ENCODE peak calls at places on chromosomes 6 and 20, in eight cellular contexts. One of them, this sample, is unnamed. For H3K27me3, the result is how much of the 10 kb centered on the place peaks cover.

GRCh38 chr6:169424821-169425240 is 171.2 kb upstream of the THBS2 start:
- DNase-seq in adrenal gland: peak
- DNase-seq in left ventricle myocardium inferior: no peak
- DNase-seq in tibial artery: no peak
- DNase-seq in pancreas: no peak
- DNase-seq in upper lobe of right lung: no peak
- DNase-seq in fibroblast of lung: peak
- DNase-seq in WERI-Rb-1: no peak
- DNase-seq in this sample: no peak

GRCh38 chr20:13810446-13810845 is 25.6 kb downstream of the NDUFAF5 start:
- DNase-seq in adrenal gland: no peak
- DNase-seq in left ventricle myocardium inferior: no peak
- DNase-seq in tibial artery: no peak
- DNase-seq in pancreas: no peak
- DNase-seq in upper lobe of right lung: no peak
- DNase-seq in fibroblast of lung: no peak
- DNase-seq in WERI-Rb-1: no peak
- DNase-seq in this sample: no peak

GRCh38 chr20:49562341-49563014 is 5.5 kb downstream of the PTGIS start:
- DNase-seq in adrenal gland: peak
- DNase-seq in left ventricle myocardium inferior: peak
- DNase-seq in tibial artery: peak
- DNase-seq in pancreas: no peak
- DNase-seq in upper lobe of right lung: no peak
- DNase-seq in fibroblast of lung: peak
- DNase-seq in WERI-Rb-1: no peak
- DNase-seq in this sample: no peak

GRCh38 chr6:35496851-35497570 is at the start of gene TEAD3:
- DNase-seq in adrenal gland: no peak
- DNase-seq in left ventricle myocardium inferior: peak
- DNase-seq in tibial artery: no peak
- DNase-seq in pancreas: peak
- DNase-seq in upper lobe of right lung: peak
- DNase-seq in fibroblast of lung: peak
- DNase-seq in WERI-Rb-1: peak
- DNase-seq in this sample: peak

GRCh38 chr6:127100510-127101140 is 17.8 kb upstream of the RSPO3 start:
- DNase-seq in adrenal gland: no peak
- DNase-seq in left ventricle myocardium inferior: no peak
- DNase-seq in tibial artery: no peak
- DNase-seq in pancreas: no peak
- DNase-seq in upper lobe of right lung: no peak
- DNase-seq in fibroblast of lung: peak
- DNase-seq in WERI-Rb-1: no peak
- DNase-seq in this sample: no peak

GRCh38 chr20:44224651-44225050 is 14.1 kb upstream of the OSER1 start:
- DNase-seq in adrenal gland: no peak
- DNase-seq in left ventricle myocardium inferior: no peak
- DNase-seq in tibial artery: no peak
- DNase-seq in pancreas: no peak
- DNase-seq in upper lobe of right lung: no peak
- DNase-seq in fibroblast of lung: no peak
- DNase-seq in WERI-Rb-1: no peak
- DNase-seq in this sample: no peak

GRCh38 chr6:9523462-9523861 is 891.4 kb downstream of the TFAP2A start:
- DNase-seq in adrenal gland: no peak
- DNase-seq in left ventricle myocardium inferior: no peak
- DNase-seq in tibial artery: no peak
- DNase-seq in pancreas: no peak
- DNase-seq in upper lobe of right lung: no peak
- DNase-seq in fibroblast of lung: peak
- DNase-seq in WERI-Rb-1: peak
- DNase-seq in this sample: no peak

GRCh38 chr20:62772103-62772611 is 24.1 kb upstream of the MRGBP start:
- DNase-seq in adrenal gland: no peak
- DNase-seq in left ventricle myocardium inferior: no peak
- DNase-seq in tibial artery: no peak
- DNase-seq in pancreas: peak
- DNase-seq in upper lobe of right lung: no peak
- DNase-seq in fibroblast of lung: no peak
- DNase-seq in WERI-Rb-1: no peak
- DNase-seq in this sample: no peak

GRCh38 chr6:83113258-83113657 is 45.8 kb downstream of the DOP1A start:
- DNase-seq in adrenal gland: no peak
- DNase-seq in left ventricle myocardium inferior: no peak
- DNase-seq in tibial artery: no peak
- DNase-seq in pancreas: no peak
- DNase-seq in upper lobe of right lung: no peak
- DNase-seq in fibroblast of lung: peak
- DNase-seq in WERI-Rb-1: no peak
- DNase-seq in this sample: no peak

GRCh38 chr20:64047046-64047389 is 2.4 kb downstream of the SOX18 start:
- DNase-seq in adrenal gland: no peak
- DNase-seq in left ventricle myocardium inferior: no peak
- DNase-seq in tibial artery: no peak
- DNase-seq in pancreas: no peak
- DNase-seq in upper lobe of right lung: no peak
- DNase-seq in fibroblast of lung: no peak
- DNase-seq in WERI-Rb-1: no peak
- DNase-seq in this sample: no peak

GRCh38 chr6:2914318-2914660 is 11.2 kb upstream of the SERPINB9 start:
- DNase-seq in adrenal gland: no peak
- DNase-seq in left ventricle myocardium inferior: no peak
- DNase-seq in tibial artery: no peak
- DNase-seq in pancreas: no peak
- DNase-seq in upper lobe of right lung: peak
- DNase-seq in fibroblast of lung: no peak
- DNase-seq in WERI-Rb-1: no peak
- DNase-seq in this sample: no peak

GRCh38 chr20:38109025-38109541 is 56.0 kb downstream of the TGM2 start:
- DNase-seq in adrenal gland: peak
- DNase-seq in left ventricle myocardium inferior: peak
- DNase-seq in tibial artery: peak
- DNase-seq in pancreas: no peak
- DNase-seq in upper lobe of right lung: no peak
- DNase-seq in fibroblast of lung: peak
- DNase-seq in WERI-Rb-1: no peak
- DNase-seq in this sample: no peak

GRCh38 chr6:110233769-110234374 is 53.6 kb downstream of the CDC40 start:
- DNase-seq in adrenal gland: no peak
- DNase-seq in left ventricle myocardium inferior: no peak
- DNase-seq in tibial artery: no peak
- DNase-seq in pancreas: no peak
- DNase-seq in upper lobe of right lung: no peak
- DNase-seq in fibroblast of lung: peak
- DNase-seq in WERI-Rb-1: no peak
- DNase-seq in this sample: peak

GRCh38 chr6:15021074-15021473 is 224.8 kb upstream of the JARID2 start:
- DNase-seq in adrenal gland: no peak
- DNase-seq in left ventricle myocardium inferior: no peak
- DNase-seq in tibial artery: no peak
- DNase-seq in pancreas: no peak
- DNase-seq in upper lobe of right lung: no peak
- DNase-seq in fibroblast of lung: no peak
- DNase-seq in WERI-Rb-1: no peak
- DNase-seq in this sample: no peak
- H3K4me3 ChIP-seq in adrenal gland: no peak
- H3K4me3 ChIP-seq in left ventricle myocardium inferior: no peak
- H3K4me3 ChIP-seq in tibial artery: no peak
- H3K4me3 ChIP-seq in pancreas: no peak
- H3K4me3 ChIP-seq in upper lobe of right lung: no peak
- H3K4me3 ChIP-seq in fibroblast of lung: no peak
- H3K4me3 ChIP-seq in WERI-Rb-1: no peak
- H3K4me3 ChIP-seq in this sample: no peak

GRCh38 chr6:89243331-89243629 is 26.1 kb upstream of the GABRR1 start:
- DNase-seq in adrenal gland: no peak
- DNase-seq in left ventricle myocardium inferior: no peak
- DNase-seq in tibial artery: no peak
- DNase-seq in pancreas: no peak
- DNase-seq in upper lobe of right lung: no peak
- DNase-seq in fibroblast of lung: no peak
- DNase-seq in WERI-Rb-1: no peak
- DNase-seq in this sample: no peak

GRCh38 chr6:89242574-89243330 is 25.6 kb upstream of the GABRR1 start:
- DNase-seq in adrenal gland: no peak
- DNase-seq in left ventricle myocardium inferior: no peak
- DNase-seq in tibial artery: no peak
- DNase-seq in pancreas: no peak
- DNase-seq in upper lobe of right lung: no peak
- DNase-seq in fibroblast of lung: peak
- DNase-seq in WERI-Rb-1: peak
- DNase-seq in this sample: no peak

GRCh38 chr6:89244237-89244985 is 27.3 kb upstream of the GABRR1 start:
- DNase-seq in adrenal gland: no peak
- DNase-seq in left ventricle myocardium inferior: no peak
- DNase-seq in tibial artery: no peak
- DNase-seq in pancreas: no peak
- DNase-seq in upper lobe of right lung: no peak
- DNase-seq in fibroblast of lung: no peak
- DNase-seq in WERI-Rb-1: no peak
- DNase-seq in this sample: no peak

GRCh38 chr6:89237158-89237557 is 20.0 kb upstream of the GABRR1 start:
- DNase-seq in adrenal gland: no peak
- DNase-seq in left ventricle myocardium inferior: no peak
- DNase-seq in tibial artery: no peak
- DNase-seq in pancreas: no peak
- DNase-seq in upper lobe of right lung: no peak
- DNase-seq in fibroblast of lung: no peak
- DNase-seq in WERI-Rb-1: no peak
- DNase-seq in this sample: no peak

GRCh38 chr6:89239338-89239737 is 22.2 kb upstream of the GABRR1 start:
- DNase-seq in adrenal gland: no peak
- DNase-seq in left ventricle myocardium inferior: no peak
- DNase-seq in tibial artery: no peak
- DNase-seq in pancreas: no peak
- DNase-seq in upper lobe of right lung: no peak
- DNase-seq in fibroblast of lung: no peak
- DNase-seq in WERI-Rb-1: no peak
- DNase-seq in this sample: no peak
- TF ChIP-seq CTCF in adrenal gland: peak
- TF ChIP-seq CTCF in left ventricle myocardium inferior: peak
- TF ChIP-seq CTCF in tibial artery: no peak
- TF ChIP-seq CTCF in pancreas: no peak
- TF ChIP-seq CTCF in upper lobe of right lung: peak
- TF ChIP-seq CTCF in fibroblast of lung: peak
- TF ChIP-seq CTCF in WERI-Rb-1: peak
- TF ChIP-seq CTCF in this sample: peak

DNA sequence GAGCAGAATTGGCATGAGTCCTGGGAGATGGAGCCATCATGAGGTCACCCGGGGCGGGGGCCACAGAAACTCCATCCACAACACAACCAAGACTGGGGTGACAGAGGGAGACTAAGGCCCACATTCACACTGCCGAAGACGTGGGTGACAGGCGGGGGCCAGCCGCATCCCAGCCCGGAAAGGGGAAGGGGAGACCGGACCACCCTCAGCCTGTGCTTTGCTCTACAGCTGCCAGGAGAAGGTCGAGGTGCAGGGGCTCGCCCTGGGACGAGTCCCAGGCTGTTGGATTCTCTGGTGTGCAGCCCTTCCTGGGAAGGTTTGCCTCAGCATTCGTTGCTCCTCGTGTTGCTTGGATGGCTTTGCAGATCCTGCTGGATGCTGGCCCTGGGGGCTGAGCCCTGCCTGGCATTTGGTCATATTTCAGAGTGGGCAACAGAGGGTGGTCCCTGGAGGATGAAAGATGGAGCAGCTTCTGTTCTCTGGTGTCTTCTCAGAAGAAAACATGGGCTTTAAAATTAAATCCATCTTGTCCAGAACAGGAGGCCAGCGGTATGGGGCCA is 328.9 kb downstream of the TAF4 start:
- DNase-seq in adrenal gland: no peak
- DNase-seq in left ventricle myocardium inferior: no peak
- DNase-seq in tibial artery: no peak
- DNase-seq in pancreas: no peak
- DNase-seq in upper lobe of right lung: no peak
- DNase-seq in fibroblast of lung: no peak
- DNase-seq in WERI-Rb-1: no peak
- DNase-seq in this sample: no peak
- H3K27me3 ChIP-seq in adrenal gland: under half
- H3K27me3 ChIP-seq in left ventricle myocardium inferior: half or more
- H3K27me3 ChIP-seq in tibial artery: half or more
- H3K27me3 ChIP-seq in pancreas: under half
- H3K27me3 ChIP-seq in upper lobe of right lung: under half
- H3K27me3 ChIP-seq in fibroblast of lung: under half
- H3K27me3 ChIP-seq in WERI-Rb-1: half or more
- H3K27me3 ChIP-seq in this sample: under half

GRCh38 chr20:54116550-54117235 is 46.3 kb upstream of the BCAS1 start:
- DNase-seq in adrenal gland: no peak
- DNase-seq in left ventricle myocardium inferior: no peak
- DNase-seq in tibial artery: no peak
- DNase-seq in pancreas: no peak
- DNase-seq in upper lobe of right lung: no peak
- DNase-seq in fibroblast of lung: no peak
- DNase-seq in WERI-Rb-1: no peak
- DNase-seq in this sample: no peak

GRCh38 chr20:54119744-54120143 is 49.4 kb upstream of the BCAS1 start:
- DNase-seq in adrenal gland: no peak
- DNase-seq in left ventricle myocardium inferior: no peak
- DNase-seq in tibial artery: no peak
- DNase-seq in pancreas: no peak
- DNase-seq in upper lobe of right lung: no peak
- DNase-seq in fibroblast of lung: no peak
- DNase-seq in WERI-Rb-1: no peak
- DNase-seq in this sample: no peak

GRCh38 chr20:54115172-54115854 is 44.9 kb upstream of the BCAS1 start:
- DNase-seq in adrenal gland: no peak
- DNase-seq in left ventricle myocardium inferior: no peak
- DNase-seq in tibial artery: no peak
- DNase-seq in pancreas: no peak
- DNase-seq in upper lobe of right lung: no peak
- DNase-seq in fibroblast of lung: no peak
- DNase-seq in WERI-Rb-1: no peak
- DNase-seq in this sample: no peak

GRCh38 chr20:54122189-54122588 is 51.6 kb downstream of the CYP24A1 start:
- DNase-seq in adrenal gland: no peak
- DNase-seq in left ventricle myocardium inferior: no peak
- DNase-seq in tibial artery: no peak
- DNase-seq in pancreas: no peak
- DNase-seq in upper lobe of right lung: no peak
- DNase-seq in fibroblast of lung: peak
- DNase-seq in WERI-Rb-1: no peak
- DNase-seq in this sample: no peak

DNA sequence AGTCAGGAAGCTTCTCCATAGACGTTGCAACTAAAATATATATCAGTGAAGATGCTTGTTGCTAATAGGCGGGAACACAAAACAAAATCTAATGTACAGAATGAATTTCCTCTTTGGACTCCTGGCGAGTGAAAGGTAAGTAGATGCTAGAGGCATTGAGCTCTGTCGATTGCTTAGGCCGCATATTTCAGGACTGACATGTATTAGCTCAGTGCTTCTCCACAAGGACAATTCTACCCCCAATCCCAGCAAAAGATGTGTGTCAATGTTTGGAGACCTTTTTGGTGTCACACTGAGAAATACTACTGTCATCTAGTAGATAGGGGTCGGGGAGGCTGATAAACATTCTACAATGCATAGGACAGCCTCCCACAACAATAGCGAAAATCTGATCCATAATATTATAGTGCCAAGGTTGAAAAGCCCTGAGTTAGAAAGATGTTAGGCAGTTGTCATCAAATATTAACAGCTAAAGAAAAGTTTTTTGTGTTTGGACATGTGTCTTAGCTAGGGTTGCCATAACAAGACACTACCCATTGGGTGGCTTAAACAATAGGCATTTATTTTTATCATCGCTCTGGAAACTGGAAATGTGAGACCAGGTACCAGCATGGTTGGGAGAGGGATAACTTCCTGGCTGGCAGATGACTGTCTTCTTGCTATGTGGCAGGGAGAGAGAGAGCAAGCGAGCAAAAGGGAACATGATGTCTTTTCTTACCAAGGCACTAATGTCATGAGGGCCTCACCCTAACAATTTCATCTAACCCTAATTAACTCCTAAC is 48.0 kb upstream of the BCAS1 start:
- DNase-seq in adrenal gland: no peak
- DNase-seq in left ventricle myocardium inferior: no peak
- DNase-seq in tibial artery: no peak
- DNase-seq in pancreas: no peak
- DNase-seq in upper lobe of right lung: no peak
- DNase-seq in fibroblast of lung: no peak
- DNase-seq in WERI-Rb-1: no peak
- DNase-seq in this sample: no peak
- H3K4me3 ChIP-seq in adrenal gland: no peak
- H3K4me3 ChIP-seq in left ventricle myocardium inferior: no peak
- H3K4me3 ChIP-seq in tibial artery: no peak
- H3K4me3 ChIP-seq in pancreas: no peak
- H3K4me3 ChIP-seq in upper lobe of right lung: no peak
- H3K4me3 ChIP-seq in fibroblast of lung: no peak
- H3K4me3 ChIP-seq in WERI-Rb-1: no peak
- H3K4me3 ChIP-seq in this sample: no peak

This sample was measured in GM06990.